ENCODE peak calls at places on chromosomes 11 and 22, in five cellular contexts. S, C, Q, E and N are unnamed samples.

GRCh38 chr11:59582006-59582405 is 33.6 kb downstream of the OSBP start:
- DNase-seq in C (peak; percentile 76), Q (no peak), E (no peak), S (no peak), N (no peak)

GRCh38 chr11:111764621-111765020 is 1.6 kb downstream of the PPP2R1B start:
- DNase-seq in Q (no peak), C (no peak), S (no peak), E (no peak), N (no peak)

GRCh38 chr22:29632672-29633071 is 29.2 kb downstream of the NF2 start:
- DNase-seq in Q (no peak), E (no peak), S (no peak), C (no peak), N (no peak)

GRCh38 chr11:119417726-119418540 is 5.0 kb downstream of the THY1 start:
- DNase-seq in E (no peak), Q (no peak), C (no peak), S (peak; percentile 64), N (peak; percentile 87)

GRCh38 chr22:42171417-42171816 is 40.8 kb upstream of the CYP2D6 start:
- DNase-seq in Q (no peak), C (no peak), S (no peak), E (no peak), N (no peak)

GRCh38 chr11:18172686-18173085 is at the start of gene MRGPRX4:
- DNase-seq in S (no peak), E (no peak), Q (no peak), C (no peak), N (no peak)

GRCh38 chr11:114796954-114797721 is 118.8 kb downstream of the NXPE2 start:
- DNase-seq in E (no peak), C (no peak), S (no peak), Q (peak; percentile 25), N (no peak)

GRCh38 chr11:32331098-32331497 is 104.2 kb downstream of the WT1 start:
- DNase-seq in Q (no peak), C (no peak), E (no peak), S (no peak), N (no peak)

GRCh38 chr11:88402192-88402715 is 64.7 kb upstream of the CTSC start:
- DNase-seq in Q (no peak), S (peak; percentile 86), C (no peak), E (no peak), N (peak; percentile 91)

GRCh38 chr22:39725351-39726035 is 154.9 kb downstream of the CACNA1I start:
- DNase-seq in C (no peak), E (no peak), S (no peak), Q (no peak), N (no peak)

GRCh38 chr11:12864316-12865156 is 144.6 kb upstream of the RASSF10 start:
- DNase-seq in E (peak; percentile 52), S (peak; percentile 76), C (no peak), Q (no peak), N (no peak)

GRCh38 chr11:125083312-125084056 is 20.4 kb downstream of the SLC37A2 start:
- DNase-seq in Q (no peak), S (no peak), C (no peak), E (no peak), N (no peak)

DNA sequence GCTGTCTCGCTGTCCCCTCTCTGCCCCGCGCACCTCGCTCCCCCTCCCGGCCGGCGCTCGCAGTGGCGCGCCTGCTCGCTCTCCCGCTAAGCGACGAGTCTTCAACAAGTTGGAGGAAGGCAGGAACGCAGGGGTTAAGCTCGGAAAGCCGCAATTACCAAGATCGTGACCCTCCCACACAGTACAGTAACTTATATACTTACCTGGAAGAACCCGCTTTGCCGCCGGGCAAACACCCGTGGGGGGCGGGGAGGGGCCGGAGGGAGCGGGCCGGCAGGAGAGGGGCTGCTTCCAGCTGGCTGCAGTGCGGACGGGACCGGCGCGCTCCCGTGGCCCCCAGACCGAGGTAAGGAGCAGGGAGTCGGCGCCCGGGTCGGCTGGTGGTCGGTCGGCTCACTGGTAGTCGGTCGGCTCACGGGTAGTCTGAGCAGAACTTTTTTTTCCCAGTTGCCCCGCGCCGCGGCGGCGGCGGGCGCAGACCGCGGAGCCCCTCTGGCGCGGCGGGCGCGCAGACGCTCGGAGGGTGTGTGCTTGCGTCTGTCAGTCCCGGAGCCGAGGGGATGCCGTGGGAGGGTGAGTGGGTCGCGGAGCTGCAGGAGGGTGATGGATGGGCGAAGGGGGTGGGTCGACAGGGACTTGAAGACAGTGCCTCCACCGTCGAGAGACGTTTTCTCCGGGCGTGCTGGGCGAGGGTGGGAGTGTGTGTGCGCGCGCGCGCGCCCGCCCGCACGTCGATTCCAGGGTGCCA is 101.2 kb upstream of the HSD17B12 start:
- DNase-seq in S (no peak), Q (no peak), E (no peak), C (no peak), N (no peak)
- TF ChIP-seq CTCF in S (peak; percentile 50), Q (peak; percentile 31), E (no peak), C (no peak), N (peak; percentile 57)

DNA sequence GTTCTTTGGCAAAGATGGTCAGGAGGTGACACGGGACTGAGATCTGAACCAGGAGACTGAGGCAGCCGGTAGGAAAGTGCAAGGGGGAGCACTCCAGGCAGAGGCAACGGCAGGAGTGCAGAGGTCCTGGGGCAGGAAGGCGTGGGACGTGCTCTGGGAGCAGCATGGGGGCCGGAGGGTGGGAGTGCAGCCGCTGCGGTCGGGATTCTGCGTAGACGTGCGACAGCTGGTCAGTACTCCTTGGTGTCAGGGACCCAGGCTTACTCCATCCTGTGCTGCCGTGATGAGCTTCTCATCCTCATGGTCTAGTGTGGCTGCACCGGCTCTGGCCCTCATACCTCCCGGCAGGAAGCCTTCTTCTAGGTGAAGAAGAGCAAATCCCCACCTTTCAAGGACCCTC is 16.9 kb upstream of the TRMU start:
- DNase-seq in Q (no peak), E (no peak), S (no peak), C (no peak), N (no peak)
- H3K36me3 ChIP-seq in Q (no peaks in the 10 kb centered on the region), E (no peaks in the 10 kb centered on the region), S (peaks cover 1% of the 10 kb centered on the region), C (no peaks in the 10 kb centered on the region), N (peaks cover 7% of the 10 kb centered on the region)

GRCh38 chr11:63841554-63841953 is 2.6 kb downstream of the MARK2 start:
- DNase-seq in E (no peak), C (no peak), S (no peak), Q (no peak), N (no peak)
- H3K4me3 ChIP-seq in E (peak overlapping the region; percentile 90), C (peak overlapping the region; percentile 98), S (peak overlapping the region; percentile 83), Q (peak overlapping the region; percentile 89), N (peak overlapping the region; percentile 92)

GRCh38 chr11:91470656-91471055 is 754.0 kb upstream of the FAT3 start:
- DNase-seq in Q (no peak), E (no peak), C (no peak), S (no peak), N (no peak)
- TF ChIP-seq CTCF in Q (no peak), E (no peak), C (no peak), S (no peak), N (no peak)

GRCh38 chr22:38685761-38686160 is 4.0 kb downstream of the TOMM22 start:
- DNase-seq in E (no peak), Q (no peak), C (no peak), S (no peak), N (no peak)
- H3K36me3 ChIP-seq in E (peaks cover 76% of the 10 kb centered on the region), Q (peaks cover 79% of the 10 kb centered on the region), C (peaks cover 58% of the 10 kb centered on the region), S (peaks cover 8% of the 10 kb centered on the region), N (peaks cover 26% of the 10 kb centered on the region)

GRCh38 chr11:128906185-128907065 is 15.3 kb downstream of the KCNJ5 start:
- DNase-seq in S (no peak), C (peak; percentile 56), Q (no peak), E (no peak), N (no peak)
- H3K4me3 ChIP-seq in S (no peak overlapping the region), C (peak overlapping the region; percentile 62), Q (peak overlapping the region; percentile 59), E (peak overlapping the region; percentile 67), N (no peak overlapping the region)

GRCh38 chr11:133239530-133239929 is 292.8 kb downstream of the OPCML start:
- DNase-seq in C (no peak), E (no peak), Q (no peak), S (no peak), N (no peak)

GRCh38 chr11:133249065-133249464 is 283.2 kb downstream of the OPCML start:
- DNase-seq in C (no peak), Q (no peak), S (no peak), E (no peak), N (no peak)

GRCh38 chr11:133238455-133238854 is 293.8 kb downstream of the OPCML start:
- DNase-seq in E (no peak), S (no peak), C (no peak), Q (no peak), N (no peak)

GRCh38 chr11:133240908-133241307 is 291.4 kb downstream of the OPCML start:
- DNase-seq in C (no peak), S (no peak), E (no peak), Q (no peak), N (no peak)

DNA sequence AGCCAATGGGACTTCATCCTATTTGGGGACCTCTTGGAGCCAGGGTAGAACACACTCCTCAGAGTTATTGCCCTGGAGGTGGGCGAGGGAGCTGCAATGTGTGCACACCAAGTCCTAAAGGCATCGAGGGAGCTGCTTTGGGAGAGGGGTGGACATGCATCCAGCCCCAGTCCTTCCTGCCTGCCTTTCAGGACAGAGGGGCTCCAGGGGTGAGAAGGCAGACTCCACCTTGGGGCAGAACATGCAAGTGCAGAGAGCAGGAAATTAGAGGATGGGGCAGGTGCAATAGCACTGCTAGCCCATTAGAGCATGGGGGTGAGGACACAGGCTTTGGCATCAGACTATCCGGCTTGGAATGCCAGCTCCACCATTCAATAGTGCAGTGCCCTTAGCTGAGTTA is 288.5 kb downstream of the OPCML start:
- DNase-seq in Q (no peak), E (no peak), C (no peak), S (no peak), N (no peak)
- TF ChIP-seq CTCF in Q (no peak), E (no peak), C (no peak), S (no peak), N (no peak)

DNA sequence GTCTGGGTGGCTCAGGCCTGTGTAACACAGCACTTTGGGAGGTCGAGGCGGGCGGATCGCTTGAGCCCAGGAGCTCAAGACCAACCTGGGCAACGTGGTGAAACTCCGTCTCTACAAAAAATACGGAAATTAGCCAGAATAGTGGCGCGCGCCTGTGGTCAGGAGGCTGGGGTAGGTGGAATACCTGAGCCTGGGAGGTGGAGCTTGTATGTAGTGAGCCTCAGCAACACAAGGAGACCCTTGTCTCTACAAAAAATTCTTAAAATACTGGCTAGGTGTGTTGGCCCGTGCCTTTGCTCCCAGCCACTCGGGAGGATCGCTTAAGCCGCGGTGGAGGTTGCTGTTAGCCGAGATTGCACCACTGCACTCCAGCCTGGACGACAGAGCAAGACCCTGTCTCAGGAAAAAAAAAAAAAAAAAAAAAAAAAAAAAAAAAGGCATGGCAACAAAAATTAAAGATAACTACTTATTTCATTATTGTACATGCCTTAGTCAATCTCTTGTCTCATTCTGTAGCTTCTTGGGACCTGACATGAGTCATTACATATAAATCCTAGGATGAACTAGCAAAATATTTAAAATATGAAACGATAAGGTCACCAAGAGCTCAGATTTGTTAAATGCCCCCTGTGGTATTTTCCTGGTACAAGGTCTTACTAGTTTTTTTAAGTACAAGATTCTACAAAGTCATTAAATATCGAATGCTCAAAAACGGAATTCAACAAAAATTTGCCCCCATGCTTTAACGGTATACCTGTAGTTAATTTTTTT is 1.1 kb downstream of the TAF1D start:
- DNase-seq in S (no peak), Q (no peak), E (no peak), C (peak; percentile 20), N (peak; percentile 16)
- H3K36me3 ChIP-seq in S (no peaks in the 10 kb centered on the region), Q (peaks cover 66% of the 10 kb centered on the region), E (peaks cover 45% of the 10 kb centered on the region), C (peaks cover 40% of the 10 kb centered on the region), N (peaks cover 13% of the 10 kb centered on the region)